ENCODE peak calls at places on chromosomes 4 and X, in eight cellular contexts. O, S, X, H, R, W, C and I are unnamed samples.
A peak's percentile ranks its signal among the peaks of the same experiment; 100 is the strongest.

GRCh38 chrX:40773809-40774208 is 38.5 kb upstream of the MED14 start:
- DNase-seq in C (no peak), O (no peak), S (no peak), R (no peak), W (no peak), H (no peak), X (no peak), I (no peak)

GRCh38 chr4:127849505-127850234 is 31.0 kb upstream of the PLK4 start:
- DNase-seq in R (no peak), H (no peak), X (no peak), W (no peak), O (no peak), S (no peak), C (no peak), I (no peak)

GRCh38 chr4:15400911-15401671 is 26.7 kb upstream of the C1QTNF7 start:
- DNase-seq in W (no peak), C (no peak), X (peak; percentile 11), S (peak; percentile 8), H (no peak), O (peak; percentile 34), R (peak; percentile 17), I (no peak)

GRCh38 chr4:118018381-118018780 is 15.9 kb upstream of the NDST3 start:
- DNase-seq in C (no peak), H (no peak), O (no peak), R (no peak), S (no peak), W (no peak), X (no peak), I (no peak)

GRCh38 chr4:37245391-37245954 is 930 bp downstream of the NWD2 start:
- DNase-seq in O (no peak), R (no peak), W (peak; percentile 44), X (no peak), S (no peak), C (peak; percentile 42), H (no peak), I (no peak)

GRCh38 chr4:73741140-73741749 is 876 bp downstream of the CXCL8 start:
- DNase-seq in C (no peak), W (no peak), O (no peak), R (no peak), S (no peak), H (no peak), X (no peak), I (no peak)

GRCh38 chr4:118586357-118586790 is 98.8 kb upstream of the METTL14 start:
- DNase-seq in O (peak; percentile 36), C (no peak), X (no peak), H (no peak), S (no peak), R (no peak), W (no peak), I (no peak)

GRCh38 chrX:17553451-17553850 is 178.5 kb downstream of the NHS start:
- DNase-seq in H (no peak), X (no peak), W (peak; percentile 59), O (no peak), C (no peak), S (no peak), R (no peak), I (no peak)

GRCh38 chr4:24476209-24476781 is 108.1 kb downstream of the DHX15 start:
- DNase-seq in S (no peak), O (no peak), W (no peak), C (peak; percentile 31), H (no peak), R (no peak), X (no peak), I (no peak)

DNA sequence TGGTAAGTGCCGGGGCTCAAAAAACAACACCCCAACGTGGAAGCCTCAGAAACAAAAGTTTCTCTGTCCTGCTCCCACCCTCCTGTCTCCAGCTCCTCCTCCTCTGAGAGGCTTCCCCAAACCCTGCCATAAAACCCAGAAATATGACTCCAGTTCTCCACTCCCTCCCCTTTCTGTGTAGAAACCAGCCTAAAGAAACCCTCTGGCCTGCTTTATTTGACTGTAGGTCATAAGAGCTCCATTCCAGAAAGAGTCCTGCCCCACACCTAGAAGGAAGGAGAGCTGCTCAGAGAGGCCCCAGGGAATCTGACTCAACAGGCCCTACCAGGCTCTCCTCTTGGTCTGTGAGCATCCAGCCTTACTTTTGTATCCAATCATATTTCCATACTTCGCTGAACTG is 872 bp upstream of the S100P start:
- DNase-seq in S (no peak), C (no peak), W (no peak), H (no peak), X (no peak), O (no peak), R (no peak), I (no peak)
- H3K27ac ChIP-seq in S (no peak overlapping the region), C (no peak overlapping the region), W (no peak overlapping the region), H (no peak overlapping the region), X (no peak overlapping the region), O (no peak overlapping the region), R (no peak overlapping the region), I (no peak overlapping the region)

GRCh38 chr4:89837385-89837995 is 529 bp upstream of the SNCA start:
- DNase-seq in X (peak; percentile 12), S (peak; percentile 27), C (peak; percentile 72), W (peak; percentile 83), O (peak; percentile 10), H (peak; percentile 59), R (no peak), I (peak; percentile 67)
- H3K27ac ChIP-seq in X (no peak overlapping the region), S (peak overlapping the region; percentile 47), C (no peak overlapping the region), W (no peak overlapping the region), O (no peak overlapping the region), H (no peak overlapping the region), R (no peak overlapping the region), I (peak overlapping the region; percentile 89)

GRCh38 chrX:108134724-108135123 is 43.1 kb downstream of the ATG4A start:
- DNase-seq in W (peak; percentile 41), O (no peak), R (no peak), C (no peak), H (no peak), S (no peak), X (no peak), I (no peak)

GRCh38 chrX:108132034-108132433 is 40.5 kb downstream of the ATG4A start:
- DNase-seq in X (no peak), C (no peak), S (no peak), O (no peak), R (no peak), W (no peak), H (no peak), I (no peak)

GRCh38 chrX:108130889-108131288 is 39.3 kb downstream of the ATG4A start:
- DNase-seq in O (no peak), H (no peak), X (no peak), R (no peak), C (no peak), S (no peak), W (no peak), I (no peak)

GRCh38 chrX:108126661-108127060 is 35.1 kb downstream of the ATG4A start:
- DNase-seq in H (no peak), R (no peak), C (no peak), O (no peak), W (no peak), X (no peak), S (no peak), I (no peak)

DNA sequence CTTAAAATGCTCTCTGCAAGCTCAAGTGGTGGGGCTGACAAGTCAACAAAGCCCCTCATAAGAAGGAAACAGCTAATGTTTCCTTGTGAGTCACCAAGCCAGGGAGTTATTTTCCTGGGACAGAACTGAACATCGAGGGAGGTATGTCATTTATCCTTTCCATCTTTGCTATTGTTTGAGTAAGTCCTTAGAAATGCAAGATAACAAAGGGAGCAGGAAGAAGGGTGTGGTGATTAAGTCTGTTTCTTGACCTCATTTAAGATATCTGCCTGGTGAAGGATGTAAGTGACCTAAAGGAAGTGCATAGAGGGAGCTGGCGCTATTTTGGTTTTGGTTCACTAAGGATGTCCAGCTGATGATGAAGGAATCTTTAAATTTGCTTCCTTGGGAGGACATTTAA is 39.9 kb downstream of the ATG4A start:
- DNase-seq in S (no peak), X (no peak), O (no peak), C (no peak), W (no peak), H (no peak), R (no peak), I (no peak)
- H3K27ac ChIP-seq in S (no peak overlapping the region), X (no peak overlapping the region), O (peak overlapping the region; percentile 76), C (no peak overlapping the region), W (no peak overlapping the region), H (no peak overlapping the region), R (no peak overlapping the region), I (no peak overlapping the region)

DNA sequence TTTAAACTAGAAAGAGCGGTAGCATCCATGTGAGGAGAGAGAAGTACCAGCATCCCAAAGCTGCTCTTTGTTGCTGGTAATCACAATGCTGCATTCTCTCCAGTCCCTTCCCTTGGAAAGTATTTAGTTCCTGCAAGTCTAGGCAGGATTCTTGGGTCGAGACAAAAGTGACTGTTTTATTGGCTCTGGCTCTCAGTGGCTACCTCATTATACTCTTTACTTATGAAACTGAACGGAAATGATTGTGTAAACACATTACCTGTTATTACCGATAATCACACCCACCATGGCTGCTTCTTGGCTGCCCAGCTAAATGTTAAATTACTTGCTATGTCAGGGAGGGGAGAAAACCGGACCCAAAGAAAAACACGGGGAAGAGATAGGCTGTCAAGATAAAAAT is 26.2 kb downstream of the ATXN3L start:
- DNase-seq in W (no peak), S (no peak), O (no peak), X (no peak), H (no peak), C (peak; percentile 62), R (no peak), I (no peak)
- H3K27ac ChIP-seq in W (no peak overlapping the region), S (no peak overlapping the region), O (no peak overlapping the region), X (no peak overlapping the region), H (no peak overlapping the region), C (no peak overlapping the region), R (no peak overlapping the region), I (no peak overlapping the region)

GRCh38 chr4:90457817-90458216 is 330.6 kb downstream of the CCSER1 start:
- DNase-seq in C (no peak), O (no peak), W (no peak), H (no peak), S (no peak), R (no peak), X (no peak), I (no peak)

GRCh38 chr4:90456891-90457290 is 329.7 kb downstream of the CCSER1 start:
- DNase-seq in R (no peak), W (no peak), C (no peak), S (no peak), H (no peak), X (no peak), O (no peak), I (no peak)
- H3K27ac ChIP-seq in R (no peak overlapping the region), W (no peak overlapping the region), C (no peak overlapping the region), S (no peak overlapping the region), H (no peak overlapping the region), X (no peak overlapping the region), O (no peak overlapping the region), I (no peak overlapping the region)

DNA sequence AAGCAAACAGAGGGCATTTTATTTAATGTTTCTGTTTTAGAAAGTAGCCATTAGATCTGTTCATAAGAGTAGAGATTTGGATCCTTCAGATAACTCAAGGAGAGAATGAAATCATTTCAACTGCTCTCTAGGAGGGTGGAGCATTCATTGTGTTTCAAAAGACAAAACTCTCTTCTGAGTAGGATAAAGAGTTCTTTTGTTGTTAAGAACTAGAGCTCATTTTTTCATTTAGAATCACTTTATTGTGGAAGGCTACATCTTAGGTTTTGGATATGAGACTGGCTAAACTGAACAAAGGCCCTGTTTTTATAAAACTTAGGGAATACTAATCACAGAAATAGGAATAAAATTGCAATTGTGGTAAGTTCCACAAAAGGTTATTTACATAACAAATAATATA is 193.9 kb upstream of the PCDH10 start:
- DNase-seq in W (no peak), O (no peak), C (peak; percentile 29), X (no peak), S (no peak), H (no peak), R (no peak), I (no peak)
- H3K27ac ChIP-seq in W (no peak overlapping the region), O (no peak overlapping the region), C (no peak overlapping the region), X (no peak overlapping the region), S (no peak overlapping the region), H (no peak overlapping the region), R (no peak overlapping the region), I (peak overlapping the region; percentile 94)